ENCODE peak calls at places on chromosomes 13 and 19, in six cellular contexts. One of them, this sample, is unnamed.

GRCh38 chr19:51784922-51785690 is 9.9 kb upstream of the FPR3 start:
- DNase-seq in pancreas: no peak
- DNase-seq in astrocyte of the cerebellum: no peak
- DNase-seq in fibroblast of pulmonary artery: peak; percentile 87
- DNase-seq in AG04450: no peak
- DNase-seq in fibroblast of villous mesenchyme: peak; percentile 96
- DNase-seq in this sample: peak; percentile 92

GRCh38 chr13:60019119-60019993 is 144.4 kb downstream of the DIAPH3 start:
- DNase-seq in pancreas: no peak
- DNase-seq in astrocyte of the cerebellum: peak; percentile 6
- DNase-seq in fibroblast of pulmonary artery: peak; percentile 58
- DNase-seq in AG04450: no peak
- DNase-seq in fibroblast of villous mesenchyme: peak; percentile 67
- DNase-seq in this sample: peak; percentile 11

GRCh38 chr13:101579291-101579802 is 126.9 kb downstream of the ITGBL1 start:
- DNase-seq in pancreas: no peak
- DNase-seq in astrocyte of the cerebellum: peak; percentile 34
- DNase-seq in fibroblast of pulmonary artery: peak; percentile 51
- DNase-seq in AG04450: no peak
- DNase-seq in fibroblast of villous mesenchyme: peak; percentile 85
- DNase-seq in this sample: peak; percentile 58

GRCh38 chr13:35927554-35927953 is 203.6 kb downstream of the DCLK1 start:
- DNase-seq in pancreas: no peak
- DNase-seq in astrocyte of the cerebellum: peak; percentile 32
- DNase-seq in fibroblast of pulmonary artery: peak; percentile 63
- DNase-seq in AG04450: peak; percentile 18
- DNase-seq in fibroblast of villous mesenchyme: peak; percentile 78
- DNase-seq in this sample: peak; percentile 50

GRCh38 chr13:75761373-75761772 is 125.2 kb downstream of the LMO7 start:
- DNase-seq in pancreas: no peak
- DNase-seq in astrocyte of the cerebellum: no peak
- DNase-seq in fibroblast of pulmonary artery: peak; percentile 31
- DNase-seq in AG04450: no peak
- DNase-seq in fibroblast of villous mesenchyme: peak; percentile 42
- DNase-seq in this sample: no peak

GRCh38 chr19:9306443-9306842 is 3.2 kb downstream of the ZNF699 start:
- DNase-seq in pancreas: no peak
- DNase-seq in astrocyte of the cerebellum: peak; percentile 47
- DNase-seq in fibroblast of pulmonary artery: peak; percentile 39
- DNase-seq in AG04450: peak; percentile 23
- DNase-seq in fibroblast of villous mesenchyme: peak; percentile 73
- DNase-seq in this sample: peak; percentile 95

GRCh38 chr13:41458939-41459753 is 1.8 kb downstream of the RGCC start:
- DNase-seq in pancreas: no peak
- DNase-seq in astrocyte of the cerebellum: no peak
- DNase-seq in fibroblast of pulmonary artery: peak; percentile 85
- DNase-seq in AG04450: no peak
- DNase-seq in fibroblast of villous mesenchyme: peak; percentile 63
- DNase-seq in this sample: peak; percentile 78

GRCh38 chr19:50162988-50163387 is at the start of gene IZUMO2:
- DNase-seq in pancreas: no peak
- DNase-seq in astrocyte of the cerebellum: no peak
- DNase-seq in fibroblast of pulmonary artery: no peak
- DNase-seq in AG04450: no peak
- DNase-seq in fibroblast of villous mesenchyme: no peak
- DNase-seq in this sample: no peak

GRCh38 chr13:95099541-95099940 is 201.7 kb downstream of the ABCC4 start:
- DNase-seq in pancreas: no peak
- DNase-seq in astrocyte of the cerebellum: no peak
- DNase-seq in fibroblast of pulmonary artery: peak; percentile 60
- DNase-seq in AG04450: no peak
- DNase-seq in fibroblast of villous mesenchyme: no peak
- DNase-seq in this sample: no peak

GRCh38 chr13:94121686-94122085 is 357.8 kb downstream of the DCT start:
- DNase-seq in pancreas: no peak
- DNase-seq in astrocyte of the cerebellum: peak; percentile 22
- DNase-seq in fibroblast of pulmonary artery: peak; percentile 63
- DNase-seq in AG04450: peak; percentile 16
- DNase-seq in fibroblast of villous mesenchyme: peak; percentile 44
- DNase-seq in this sample: peak; percentile 29

GRCh38 chr19:10858204-10858828 is 10.1 kb downstream of the C19orf38 start:
- DNase-seq in pancreas: no peak
- DNase-seq in astrocyte of the cerebellum: no peak
- DNase-seq in fibroblast of pulmonary artery: peak; percentile 47
- DNase-seq in AG04450: no peak
- DNase-seq in fibroblast of villous mesenchyme: no peak
- DNase-seq in this sample: no peak

GRCh38 chr19:30445385-30445784 is 73.2 kb downstream of the ZNF536 start:
- DNase-seq in pancreas: no peak
- DNase-seq in astrocyte of the cerebellum: no peak
- DNase-seq in fibroblast of pulmonary artery: no peak
- DNase-seq in AG04450: no peak
- DNase-seq in fibroblast of villous mesenchyme: no peak
- DNase-seq in this sample: no peak

GRCh38 chr13:85665286-85665685 is 133.9 kb downstream of the SLITRK6 start:
- DNase-seq in pancreas: no peak
- DNase-seq in astrocyte of the cerebellum: no peak
- DNase-seq in fibroblast of pulmonary artery: peak; percentile 10
- DNase-seq in AG04450: peak; percentile 55
- DNase-seq in fibroblast of villous mesenchyme: no peak
- DNase-seq in this sample: no peak

GRCh38 chr13:112434937-112435523 is 58.9 kb downstream of the SPACA7 start:
- DNase-seq in pancreas: no peak
- DNase-seq in astrocyte of the cerebellum: no peak
- DNase-seq in fibroblast of pulmonary artery: no peak
- DNase-seq in AG04450: no peak
- DNase-seq in fibroblast of villous mesenchyme: no peak
- DNase-seq in this sample: no peak

GRCh38 chr19:32677657-32678056 is 2.0 kb downstream of the RGS9BP start:
- DNase-seq in pancreas: no peak
- DNase-seq in astrocyte of the cerebellum: no peak
- DNase-seq in fibroblast of pulmonary artery: no peak
- DNase-seq in AG04450: no peak
- DNase-seq in fibroblast of villous mesenchyme: peak; percentile 97
- DNase-seq in this sample: no peak

GRCh38 chr19:32675720-32676185 is at the start of gene RGS9BP:
- DNase-seq in pancreas: peak; percentile 63
- DNase-seq in astrocyte of the cerebellum: no peak
- DNase-seq in fibroblast of pulmonary artery: peak; percentile 73
- DNase-seq in AG04450: peak; percentile 26
- DNase-seq in fibroblast of villous mesenchyme: peak; percentile 78
- DNase-seq in this sample: peak; percentile 70

GRCh38 chr19:32676895-32677359 is 1.3 kb downstream of the RGS9BP start:
- DNase-seq in pancreas: no peak
- DNase-seq in astrocyte of the cerebellum: no peak
- DNase-seq in fibroblast of pulmonary artery: no peak
- DNase-seq in AG04450: no peak
- DNase-seq in fibroblast of villous mesenchyme: peak; percentile 20
- DNase-seq in this sample: no peak

GRCh38 chr19:32674959-32675719 is at the start of gene ANKRD27:
- DNase-seq in pancreas: peak; percentile 97
- DNase-seq in astrocyte of the cerebellum: peak; percentile 96
- DNase-seq in fibroblast of pulmonary artery: peak; percentile 98
- DNase-seq in AG04450: peak; percentile 93
- DNase-seq in fibroblast of villous mesenchyme: peak; percentile 98
- DNase-seq in this sample: peak; percentile 95

GRCh38 chr19:32676186-32676894 is 692 bp downstream of the RGS9BP start:
- DNase-seq in pancreas: peak; percentile 12
- DNase-seq in astrocyte of the cerebellum: no peak
- DNase-seq in fibroblast of pulmonary artery: no peak
- DNase-seq in AG04450: no peak
- DNase-seq in fibroblast of villous mesenchyme: no peak
- DNase-seq in this sample: no peak
- H3K4me3 ChIP-seq in pancreas: peak overlapping the region; percentile 98
- H3K4me3 ChIP-seq in astrocyte of the cerebellum: peak overlapping the region; percentile 78
- H3K4me3 ChIP-seq in fibroblast of pulmonary artery: peak overlapping the region; percentile 90
- H3K4me3 ChIP-seq in AG04450: peak overlapping the region; percentile 89
- H3K4me3 ChIP-seq in fibroblast of villous mesenchyme: peak overlapping the region; percentile 93
- H3K4me3 ChIP-seq in this sample: no peak overlapping the region

GRCh38 chr13:19668778-19669177 is 35.3 kb downstream of the MPHOSPH8 start:
- DNase-seq in pancreas: no peak
- DNase-seq in astrocyte of the cerebellum: no peak
- DNase-seq in fibroblast of pulmonary artery: no peak
- DNase-seq in AG04450: no peak
- DNase-seq in fibroblast of villous mesenchyme: no peak
- DNase-seq in this sample: no peak
- TF ChIP-seq CTCF in pancreas: no peak
- TF ChIP-seq CTCF in astrocyte of the cerebellum: no peak
- TF ChIP-seq CTCF in fibroblast of pulmonary artery: no peak
- TF ChIP-seq CTCF in AG04450: no peak
- TF ChIP-seq CTCF in fibroblast of villous mesenchyme: no peak
- TF ChIP-seq CTCF in this sample: no peak

GRCh38 chr13:45812599-45813372 is 38.8 kb downstream of the SIAH3 start:
- DNase-seq in pancreas: no peak
- DNase-seq in astrocyte of the cerebellum: no peak
- DNase-seq in fibroblast of pulmonary artery: no peak
- DNase-seq in AG04450: no peak
- DNase-seq in fibroblast of villous mesenchyme: no peak
- DNase-seq in this sample: no peak
- H3K4me3 ChIP-seq in pancreas: no peak overlapping the region
- H3K4me3 ChIP-seq in astrocyte of the cerebellum: no peak overlapping the region
- H3K4me3 ChIP-seq in fibroblast of pulmonary artery: no peak overlapping the region
- H3K4me3 ChIP-seq in AG04450: no peak overlapping the region
- H3K4me3 ChIP-seq in fibroblast of villous mesenchyme: no peak overlapping the region
- H3K4me3 ChIP-seq in this sample: no peak overlapping the region

DNA sequence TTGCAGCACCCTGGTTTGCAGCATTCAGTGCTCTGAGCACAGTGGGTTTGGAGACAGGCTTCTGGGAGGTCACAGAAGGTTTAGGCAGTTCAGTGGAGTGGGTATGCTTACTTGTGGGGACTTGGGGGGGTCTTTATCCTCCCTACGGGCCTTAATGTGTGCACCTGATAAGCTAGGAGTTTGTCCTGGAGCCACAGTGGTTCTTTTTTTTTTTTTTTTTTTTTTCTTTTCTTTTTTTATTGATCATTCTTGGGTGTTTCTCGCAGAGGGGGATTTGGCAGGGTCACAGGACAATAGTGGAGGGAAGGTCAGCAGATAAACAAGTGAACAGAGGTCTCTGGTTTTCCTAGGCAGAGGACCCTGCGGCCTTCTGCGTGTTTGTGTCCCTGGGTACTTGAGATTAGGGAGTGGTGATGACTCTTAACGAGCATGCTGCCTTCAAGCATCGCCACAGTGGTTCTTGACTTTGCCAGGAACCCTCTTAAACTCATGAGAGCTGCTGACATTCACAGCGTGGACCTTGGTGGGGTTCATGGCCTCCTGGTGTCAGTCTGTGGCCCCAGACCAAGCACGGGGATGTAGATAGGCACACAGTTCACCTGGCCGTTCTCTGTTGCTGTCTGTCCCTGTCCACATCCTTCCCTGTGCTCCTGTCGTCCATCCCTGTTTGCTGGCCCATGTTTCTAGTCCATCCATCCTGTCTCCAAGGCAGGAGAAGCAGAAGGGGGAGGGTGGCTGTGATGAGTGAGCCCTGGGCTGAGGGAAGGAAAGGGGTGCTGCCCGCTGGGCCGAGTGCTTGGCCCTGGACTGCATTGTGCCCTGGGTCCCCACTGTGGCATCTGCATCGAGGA is 2.7 kb downstream of the EGLN2 start:
- DNase-seq in pancreas: no peak
- DNase-seq in astrocyte of the cerebellum: no peak
- DNase-seq in fibroblast of pulmonary artery: no peak
- DNase-seq in AG04450: no peak
- DNase-seq in fibroblast of villous mesenchyme: no peak
- DNase-seq in this sample: no peak
- TF ChIP-seq CTCF in pancreas: no peak
- TF ChIP-seq CTCF in astrocyte of the cerebellum: no peak
- TF ChIP-seq CTCF in fibroblast of pulmonary artery: no peak
- TF ChIP-seq CTCF in AG04450: no peak
- TF ChIP-seq CTCF in fibroblast of villous mesenchyme: no peak
- TF ChIP-seq CTCF in this sample: no peak

GRCh38 chr19:3554254-3555083 is 2.9 kb downstream of the MFSD12 start:
- DNase-seq in pancreas: no peak
- DNase-seq in astrocyte of the cerebellum: no peak
- DNase-seq in fibroblast of pulmonary artery: no peak
- DNase-seq in AG04450: no peak
- DNase-seq in fibroblast of villous mesenchyme: no peak
- DNase-seq in this sample: no peak
- H3K4me3 ChIP-seq in pancreas: no peak overlapping the region
- H3K4me3 ChIP-seq in astrocyte of the cerebellum: no peak overlapping the region
- H3K4me3 ChIP-seq in fibroblast of pulmonary artery: no peak overlapping the region
- H3K4me3 ChIP-seq in AG04450: no peak overlapping the region
- H3K4me3 ChIP-seq in fibroblast of villous mesenchyme: no peak overlapping the region
- H3K4me3 ChIP-seq in this sample: no peak overlapping the region

DNA sequence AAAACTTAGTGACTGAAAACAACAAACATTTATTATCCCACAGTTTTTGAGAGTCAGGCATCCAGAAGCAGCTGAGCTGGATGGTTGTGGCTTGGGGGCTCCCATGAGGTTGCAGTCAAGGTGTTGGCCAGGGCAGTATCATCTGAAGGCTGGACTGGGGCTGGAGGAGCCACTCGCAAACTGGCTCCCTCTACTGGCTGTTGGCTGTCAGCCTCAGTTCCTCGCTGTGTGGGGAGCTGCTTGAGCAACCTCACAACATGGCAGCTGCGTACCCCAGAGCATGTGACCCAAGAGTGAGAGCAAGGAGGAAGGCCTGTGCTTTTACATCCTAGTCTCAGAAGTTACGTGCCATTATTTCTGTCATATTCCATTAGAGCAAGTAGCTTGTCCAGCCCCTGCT is 9.7 kb downstream of the YJU2 start:
- DNase-seq in pancreas: no peak
- DNase-seq in astrocyte of the cerebellum: no peak
- DNase-seq in fibroblast of pulmonary artery: no peak
- DNase-seq in AG04450: no peak
- DNase-seq in fibroblast of villous mesenchyme: no peak
- DNase-seq in this sample: no peak
- TF ChIP-seq CTCF in pancreas: no peak
- TF ChIP-seq CTCF in astrocyte of the cerebellum: no peak
- TF ChIP-seq CTCF in fibroblast of pulmonary artery: no peak
- TF ChIP-seq CTCF in AG04450: no peak
- TF ChIP-seq CTCF in fibroblast of villous mesenchyme: no peak
- TF ChIP-seq CTCF in this sample: no peak

DNA sequence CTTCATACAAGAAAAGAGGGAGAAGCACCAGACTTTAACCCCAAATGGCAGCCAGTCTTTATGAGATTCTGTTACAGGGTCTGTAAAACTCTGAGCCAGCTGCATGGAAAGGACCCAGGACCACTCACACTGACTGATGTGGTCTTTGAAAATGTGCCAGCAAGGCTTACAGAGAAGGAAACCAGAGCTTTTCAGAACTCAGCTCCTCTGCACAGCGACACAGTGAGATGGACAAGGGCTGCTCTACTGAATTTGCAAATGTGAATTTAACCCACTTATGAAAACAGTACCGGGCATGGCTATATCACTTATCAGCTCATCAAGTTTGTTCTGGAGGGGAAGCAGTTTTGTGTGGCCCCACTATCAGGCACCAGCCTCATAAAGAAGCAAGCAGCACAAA is 98.8 kb upstream of the SERP2 start:
- DNase-seq in pancreas: no peak
- DNase-seq in astrocyte of the cerebellum: no peak
- DNase-seq in fibroblast of pulmonary artery: no peak
- DNase-seq in AG04450: no peak
- DNase-seq in fibroblast of villous mesenchyme: peak; percentile 59
- DNase-seq in this sample: no peak
- H3K4me3 ChIP-seq in pancreas: no peak overlapping the region
- H3K4me3 ChIP-seq in astrocyte of the cerebellum: no peak overlapping the region
- H3K4me3 ChIP-seq in fibroblast of pulmonary artery: no peak overlapping the region
- H3K4me3 ChIP-seq in AG04450: no peak overlapping the region
- H3K4me3 ChIP-seq in fibroblast of villous mesenchyme: no peak overlapping the region
- H3K4me3 ChIP-seq in this sample: peak overlapping the region; percentile 12